ENCODE peak calls at places on chromosome 5, in six cellular contexts. One of them, this sample, is unnamed.

GRCh38 chr5:35478856-35479682 is 138.6 kb upstream of the SPEF2 start:
- DNase-seq in caudate nucleus: no peak
- DNase-seq in WTC11: no peak
- DNase-seq in cardiac muscle cell: peak; percentile 57
- DNase-seq in stimulated activated CD8-positive, alpha-beta memory T cell treated with anti-CD3 and anti-CD28 coated beads, Interleukin-12 subunit alpha, Interleukin-12 subunit beta, amount 100 ng/mL, for 1 hour: no peak
- DNase-seq in left cardiac atrium: no peak
- DNase-seq in this sample: no peak

GRCh38 chr5:74412064-74412463 is 228.5 kb downstream of the ENC1 start:
- DNase-seq in caudate nucleus: no peak
- DNase-seq in WTC11: peak; percentile 34
- DNase-seq in cardiac muscle cell: no peak
- DNase-seq in stimulated activated CD8-positive, alpha-beta memory T cell treated with anti-CD3 and anti-CD28 coated beads, Interleukin-12 subunit alpha, Interleukin-12 subunit beta, amount 100 ng/mL, for 1 hour: no peak
- DNase-seq in left cardiac atrium: no peak
- DNase-seq in this sample: no peak

GRCh38 chr5:75734913-75735789 is 17.9 kb upstream of the POC5 start:
- DNase-seq in caudate nucleus: no peak
- DNase-seq in WTC11: peak; percentile 52
- DNase-seq in cardiac muscle cell: peak; percentile 15
- DNase-seq in stimulated activated CD8-positive, alpha-beta memory T cell treated with anti-CD3 and anti-CD28 coated beads, Interleukin-12 subunit alpha, Interleukin-12 subunit beta, amount 100 ng/mL, for 1 hour: no peak
- DNase-seq in left cardiac atrium: no peak
- DNase-seq in this sample: peak; percentile 47

GRCh38 chr5:22631683-22632082 is 221.5 kb downstream of the CDH12 start:
- DNase-seq in caudate nucleus: no peak
- DNase-seq in WTC11: no peak
- DNase-seq in cardiac muscle cell: no peak
- DNase-seq in stimulated activated CD8-positive, alpha-beta memory T cell treated with anti-CD3 and anti-CD28 coated beads, Interleukin-12 subunit alpha, Interleukin-12 subunit beta, amount 100 ng/mL, for 1 hour: no peak
- DNase-seq in left cardiac atrium: no peak
- DNase-seq in this sample: no peak

GRCh38 chr5:92467695-92468094 is 1084.6 kb upstream of the ARRDC3 start:
- DNase-seq in caudate nucleus: no peak
- DNase-seq in WTC11: no peak
- DNase-seq in cardiac muscle cell: no peak
- DNase-seq in stimulated activated CD8-positive, alpha-beta memory T cell treated with anti-CD3 and anti-CD28 coated beads, Interleukin-12 subunit alpha, Interleukin-12 subunit beta, amount 100 ng/mL, for 1 hour: no peak
- DNase-seq in left cardiac atrium: no peak
- DNase-seq in this sample: no peak

GRCh38 chr5:88118179-88118578 is 150.5 kb downstream of the TMEM161B start:
- DNase-seq in caudate nucleus: no peak
- DNase-seq in WTC11: no peak
- DNase-seq in cardiac muscle cell: no peak
- DNase-seq in stimulated activated CD8-positive, alpha-beta memory T cell treated with anti-CD3 and anti-CD28 coated beads, Interleukin-12 subunit alpha, Interleukin-12 subunit beta, amount 100 ng/mL, for 1 hour: no peak
- DNase-seq in left cardiac atrium: no peak
- DNase-seq in this sample: no peak

GRCh38 chr5:134570886-134571285 is 45.4 kb downstream of the JADE2 start:
- DNase-seq in caudate nucleus: no peak
- DNase-seq in WTC11: no peak
- DNase-seq in cardiac muscle cell: no peak
- DNase-seq in stimulated activated CD8-positive, alpha-beta memory T cell treated with anti-CD3 and anti-CD28 coated beads, Interleukin-12 subunit alpha, Interleukin-12 subunit beta, amount 100 ng/mL, for 1 hour: no peak
- DNase-seq in left cardiac atrium: no peak
- DNase-seq in this sample: no peak

GRCh38 chr5:10218658-10219057 is 31.0 kb downstream of the ATPSCKMT start:
- DNase-seq in caudate nucleus: peak; percentile 7
- DNase-seq in WTC11: no peak
- DNase-seq in cardiac muscle cell: no peak
- DNase-seq in stimulated activated CD8-positive, alpha-beta memory T cell treated with anti-CD3 and anti-CD28 coated beads, Interleukin-12 subunit alpha, Interleukin-12 subunit beta, amount 100 ng/mL, for 1 hour: no peak
- DNase-seq in left cardiac atrium: no peak
- DNase-seq in this sample: no peak

GRCh38 chr5:136420168-136420916 is 55.0 kb upstream of the TRPC7 start:
- DNase-seq in caudate nucleus: no peak
- DNase-seq in WTC11: no peak
- DNase-seq in cardiac muscle cell: no peak
- DNase-seq in stimulated activated CD8-positive, alpha-beta memory T cell treated with anti-CD3 and anti-CD28 coated beads, Interleukin-12 subunit alpha, Interleukin-12 subunit beta, amount 100 ng/mL, for 1 hour: no peak
- DNase-seq in left cardiac atrium: no peak
- DNase-seq in this sample: no peak

GRCh38 chr5:97629281-97629680 is 446.2 kb upstream of the RIOK2 start:
- DNase-seq in caudate nucleus: no peak
- DNase-seq in WTC11: no peak
- DNase-seq in cardiac muscle cell: peak; percentile 96
- DNase-seq in stimulated activated CD8-positive, alpha-beta memory T cell treated with anti-CD3 and anti-CD28 coated beads, Interleukin-12 subunit alpha, Interleukin-12 subunit beta, amount 100 ng/mL, for 1 hour: no peak
- DNase-seq in left cardiac atrium: peak; percentile 65
- DNase-seq in this sample: no peak

GRCh38 chr5:92567831-92568450 is 1013.1 kb downstream of the NR2F1-AS1 start:
- DNase-seq in caudate nucleus: no peak
- DNase-seq in WTC11: no peak
- DNase-seq in cardiac muscle cell: no peak
- DNase-seq in stimulated activated CD8-positive, alpha-beta memory T cell treated with anti-CD3 and anti-CD28 coated beads, Interleukin-12 subunit alpha, Interleukin-12 subunit beta, amount 100 ng/mL, for 1 hour: no peak
- DNase-seq in left cardiac atrium: no peak
- DNase-seq in this sample: no peak

GRCh38 chr5:89847743-89848142 is 561.8 kb downstream of the CETN3 start:
- DNase-seq in caudate nucleus: no peak
- DNase-seq in WTC11: no peak
- DNase-seq in cardiac muscle cell: no peak
- DNase-seq in stimulated activated CD8-positive, alpha-beta memory T cell treated with anti-CD3 and anti-CD28 coated beads, Interleukin-12 subunit alpha, Interleukin-12 subunit beta, amount 100 ng/mL, for 1 hour: no peak
- DNase-seq in left cardiac atrium: no peak
- DNase-seq in this sample: no peak

GRCh38 chr5:1067141-1068121 is 44.4 kb downstream of the SLC12A7 start:
- DNase-seq in caudate nucleus: no peak
- DNase-seq in WTC11: no peak
- DNase-seq in cardiac muscle cell: peak; percentile 36
- DNase-seq in stimulated activated CD8-positive, alpha-beta memory T cell treated with anti-CD3 and anti-CD28 coated beads, Interleukin-12 subunit alpha, Interleukin-12 subunit beta, amount 100 ng/mL, for 1 hour: no peak
- DNase-seq in left cardiac atrium: no peak
- DNase-seq in this sample: no peak

GRCh38 chr5:141692919-141693848 is 11.2 kb upstream of the ARAP3 start:
- DNase-seq in caudate nucleus: peak; percentile 62
- DNase-seq in WTC11: no peak
- DNase-seq in cardiac muscle cell: peak; percentile 45
- DNase-seq in stimulated activated CD8-positive, alpha-beta memory T cell treated with anti-CD3 and anti-CD28 coated beads, Interleukin-12 subunit alpha, Interleukin-12 subunit beta, amount 100 ng/mL, for 1 hour: peak; percentile 35
- DNase-seq in left cardiac atrium: no peak
- DNase-seq in this sample: no peak

GRCh38 chr5:141994737-141995136 is 18.1 kb downstream of the GNPDA1 start:
- DNase-seq in caudate nucleus: no peak
- DNase-seq in WTC11: no peak
- DNase-seq in cardiac muscle cell: no peak
- DNase-seq in stimulated activated CD8-positive, alpha-beta memory T cell treated with anti-CD3 and anti-CD28 coated beads, Interleukin-12 subunit alpha, Interleukin-12 subunit beta, amount 100 ng/mL, for 1 hour: no peak
- DNase-seq in left cardiac atrium: no peak
- DNase-seq in this sample: no peak

GRCh38 chr5:132883261-132883834 is 9.9 kb downstream of the LEAP2 start:
- DNase-seq in caudate nucleus: no peak
- DNase-seq in WTC11: peak; percentile 28
- DNase-seq in cardiac muscle cell: peak; percentile 81
- DNase-seq in stimulated activated CD8-positive, alpha-beta memory T cell treated with anti-CD3 and anti-CD28 coated beads, Interleukin-12 subunit alpha, Interleukin-12 subunit beta, amount 100 ng/mL, for 1 hour: no peak
- DNase-seq in left cardiac atrium: peak; percentile 32
- DNase-seq in this sample: peak; percentile 50

GRCh38 chr5:147286296-147286695 is 51.5 kb downstream of the STK32A start:
- DNase-seq in caudate nucleus: no peak
- DNase-seq in WTC11: no peak
- DNase-seq in cardiac muscle cell: no peak
- DNase-seq in stimulated activated CD8-positive, alpha-beta memory T cell treated with anti-CD3 and anti-CD28 coated beads, Interleukin-12 subunit alpha, Interleukin-12 subunit beta, amount 100 ng/mL, for 1 hour: no peak
- DNase-seq in left cardiac atrium: no peak
- DNase-seq in this sample: no peak